ENCODE peak calls at places on chromosomes 4 and X, in eight cellular contexts. Q is tibial nerve, H is GM23338, G is Panc1, W is esophagus squamous epithelium, P is GM12865, S is fibroblast of mammary gland, T is cardiac fibroblast. L is an unnamed sample.

GRCh38 chrX:1134976-1135375 is 77.5 kb downstream of the CRLF2 start:
- DNase-seq in Q (no peak), H (no peak), G (no peak), W (no peak), P (no peak), S (no peak), T (no peak), L (no peak)

GRCh38 chr4:133776961-133777360 is 424.6 kb downstream of the PABPC4L start:
- DNase-seq in Q (no peak), H (no peak), G (no peak), W (no peak), P (no peak), S (no peak), T (no peak), L (no peak)

GRCh38 chrX:110045988-110046387 is 43.1 kb downstream of the TMEM164 start:
- DNase-seq in Q (no peak), H (peak; percentile 30), G (no peak), W (no peak), P (no peak), S (peak; percentile 22), T (no peak), L (no peak)

GRCh38 chr4:153432971-153433752 is 33.0 kb upstream of the TMEM131L start:
- DNase-seq in Q (no peak), H (peak; percentile 80), G (peak; percentile 50), W (peak; percentile 13), P (peak; percentile 97), S (peak; percentile 87), T (peak; percentile 88), L (peak; percentile 52)

GRCh38 chrX:42680651-42681050 is 97.3 kb downstream of the PPP1R2C start:
- DNase-seq in Q (no peak), H (peak; percentile 39), G (no peak), W (no peak), P (no peak), S (peak; percentile 36), T (peak; percentile 65), L (peak; percentile 34)

GRCh38 chrX:136652822-136653723 is 5.1 kb downstream of the CD40LG start:
- DNase-seq in Q (no peak), H (no peak), G (no peak), W (no peak), P (peak; percentile 14), S (peak; percentile 40), T (peak; percentile 0), L (no peak)

GRCh38 chr4:88697113-88697512 is 516 bp downstream of the NAP1L5 start:
- DNase-seq in Q (no peak), H (no peak), G (no peak), W (no peak), P (no peak), S (peak; percentile 69), T (peak; percentile 30), L (peak; percentile 60)

GRCh38 chrX:358651-359143 is 28.0 kb downstream of the PPP2R3B start:
- DNase-seq in Q (no peak), H (peak; percentile 54), G (no peak), W (no peak), P (no peak), S (no peak), T (no peak), L (no peak)

GRCh38 chr4:18914182-18914581 is 892.6 kb upstream of the LCORL start:
- DNase-seq in Q (no peak), H (no peak), G (no peak), W (no peak), P (no peak), S (no peak), T (no peak), L (no peak)

GRCh38 chr4:173652283-173652931 is 122.4 kb upstream of the HAND2 start:
- DNase-seq in Q (no peak), H (no peak), G (no peak), W (no peak), P (no peak), S (no peak), T (no peak), L (no peak)

GRCh38 chr4:185282968-185283367 is 73.6 kb downstream of the SNX25 start:
- DNase-seq in Q (no peak), H (peak; percentile 37), G (no peak), W (no peak), P (no peak), S (peak; percentile 61), T (peak; percentile 21), L (peak; percentile 63)

GRCh38 chrX:40867352-40867751 is 132.0 kb upstream of the MED14 start:
- DNase-seq in Q (no peak), H (no peak), G (no peak), W (no peak), P (no peak), S (peak; percentile 36), T (peak; percentile 54), L (peak; percentile 9)

GRCh38 chr4:52914051-52914605 is 52.0 kb downstream of the RASL11B start:
- DNase-seq in Q (no peak), H (no peak), G (no peak), W (no peak), P (no peak), S (peak; percentile 91), T (peak; percentile 69), L (peak; percentile 81)

GRCh38 chrX:15328131-15328530 is 7.2 kb downstream of the PIGA start:
- DNase-seq in Q (no peak), H (no peak), G (no peak), W (no peak), P (no peak), S (no peak), T (no peak), L (no peak)

GRCh38 chr4:108651068-108651794 is 832 bp downstream of the OSTC start:
- DNase-seq in Q (no peak), H (peak; percentile 13), G (no peak), W (no peak), P (peak; percentile 44), S (peak; percentile 73), T (peak; percentile 82), L (peak; percentile 42)

GRCh38 chr4:54539500-54540029 is 118.2 kb upstream of the KIT start:
- DNase-seq in Q (peak; percentile 13), H (peak; percentile 80), G (no peak), W (no peak), P (no peak), S (peak; percentile 39), T (peak; percentile 37), L (peak; percentile 47)

GRCh38 chr4:38869511-38869910 is 1.9 kb downstream of the FAM114A1 start:
- DNase-seq in Q (no peak), H (no peak), G (no peak), W (no peak), P (no peak), S (peak; percentile 40), T (peak; percentile 64), L (peak; percentile 61)

GRCh38 chr4:158025131-158025530 is 147.7 kb downstream of the GASK1B start:
- DNase-seq in Q (no peak), H (no peak), G (no peak), W (no peak), P (no peak), S (no peak), T (no peak), L (peak; percentile 67)

GRCh38 chr4:139619644-139620043 is 46.0 kb upstream of the MGST2 start:
- DNase-seq in Q (no peak), H (peak; percentile 79), G (no peak), W (no peak), P (peak; percentile 28), S (peak; percentile 42), T (peak; percentile 53), L (peak; percentile 13)

GRCh38 chr4:185278716-185279115 is 69.3 kb downstream of the SNX25 start:
- DNase-seq in Q (no peak), H (no peak), G (no peak), W (no peak), P (no peak), S (no peak), T (no peak), L (no peak)

GRCh38 chrX:47958943-47959342 is 44.8 kb downstream of the ZNF182 start:
- DNase-seq in Q (no peak), H (peak; percentile 34), G (no peak), W (no peak), P (no peak), S (peak; percentile 17), T (peak; percentile 9), L (peak; percentile 6)

GRCh38 chr4:119238068-119238722 is 25.7 kb downstream of the USP53 start:
- DNase-seq in Q (no peak), H (no peak), G (no peak), W (no peak), P (peak; percentile 90), S (no peak), T (peak; percentile 31), L (no peak)

GRCh38 chr4:48129307-48130014 is 4.6 kb downstream of the TXK start:
- DNase-seq in Q (no peak), H (peak; percentile 49), G (no peak), W (no peak), P (no peak), S (no peak), T (no peak), L (no peak)

DNA sequence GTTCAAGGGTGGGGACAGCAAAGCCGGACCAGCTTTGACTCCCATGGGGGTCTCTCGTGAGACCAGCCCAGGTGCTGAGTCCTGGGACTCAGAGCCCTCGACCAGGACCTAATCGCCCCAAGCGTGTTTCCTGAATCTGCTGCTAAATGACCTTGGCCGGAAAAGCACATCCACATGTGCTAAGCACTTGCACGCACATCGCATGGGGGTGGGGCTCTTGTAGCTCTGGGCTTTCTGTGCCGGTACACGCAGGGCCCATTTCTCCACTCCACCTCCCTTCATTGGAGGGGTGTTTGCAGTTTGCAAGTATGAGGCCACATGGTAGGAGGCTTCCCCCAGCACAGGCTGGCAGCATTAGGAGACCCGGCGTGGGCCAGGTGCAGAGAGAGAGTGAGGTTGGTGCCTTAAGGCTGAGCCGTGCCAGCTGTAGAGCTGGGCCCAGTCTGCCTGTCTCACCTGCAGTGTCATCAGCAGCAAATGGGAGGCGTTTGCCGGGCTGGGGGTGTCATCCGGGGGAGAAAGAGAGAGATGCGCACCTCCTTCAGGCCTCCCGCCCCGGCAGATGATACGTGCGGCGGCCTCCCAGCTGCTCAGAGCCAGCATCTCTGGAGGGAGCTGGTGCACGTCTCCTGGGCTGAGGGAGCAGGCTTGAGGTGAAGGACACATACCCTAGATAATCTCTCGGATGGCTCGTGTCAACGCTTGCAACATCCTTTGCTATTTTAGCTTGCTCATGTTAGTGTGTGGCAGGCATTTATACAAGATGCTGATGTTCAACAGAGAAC is 45.2 kb upstream of the CLCN4 start:
- DNase-seq in Q (no peak), H (no peak), G (no peak), W (no peak), P (peak; percentile 89), S (no peak), T (peak; percentile 28), L (peak; percentile 45)
- H3K4me3 ChIP-seq in Q (no peak overlapping the region), H (no peak overlapping the region), G (no peak overlapping the region), W (no peak overlapping the region), P (peak overlapping the region; percentile 45), S (no peak overlapping the region), T (no peak overlapping the region), L (no peak overlapping the region)

GRCh38 chr4:180840142-180840541 is 1403.1 kb upstream of the TENM3 start:
- DNase-seq in Q (no peak), H (peak; percentile 21), G (no peak), W (no peak), P (peak; percentile 14), S (no peak), T (no peak), L (no peak)
- TF ChIP-seq CTCF in Q (no peak), H (peak; percentile 38), G (no peak), W (no peak), P (peak; percentile 10), S (no peak), T (no peak), L (no peak)

GRCh38 chr4:85498068-85498733 is 23.3 kb downstream of the ARHGAP24 start:
- DNase-seq in Q (no peak), H (no peak), G (no peak), W (peak; percentile 10), P (peak; percentile 82), S (peak; percentile 92), T (peak; percentile 83), L (peak; percentile 96)
- H3K4me3 ChIP-seq in Q (no peak overlapping the region), H (no peak overlapping the region), G (no peak overlapping the region), W (no peak overlapping the region), P (peak overlapping the region; percentile 23), S (no peak overlapping the region), T (no peak overlapping the region), L (no peak overlapping the region)

GRCh38 chr4:70442474-70442873 is 29.5 kb upstream of the MUC7 start:
- DNase-seq in Q (no peak), H (no peak), G (no peak), W (no peak), P (no peak), S (no peak), T (no peak), L (no peak)
- TF ChIP-seq CTCF in Q (no peak), H (no peak), G (no peak), W (no peak), P (no peak), S (no peak), T (no peak), L (no peak)